ENCODE peak calls at places on chromosomes 4 and X, in seven cellular contexts. One of them, this sample, is unnamed.

GRCh38 chr4:100075486-100076270 is 114.6 kb downstream of the DDIT4L start:
- DNase-seq in tibial artery: no peak
- DNase-seq in posterior cingulate gyrus: no peak
- DNase-seq in stimulated activated CD4-positive, alpha-beta T cell treated with anti-CD3 and anti-CD28 coated beads, Interleukin-4, amount 100 ng/mL, for 48 hours: no peak
- DNase-seq in astrocyte: peak
- DNase-seq in activated naive CD8-positive, alpha-beta T cell treated with anti-CD3 and anti-CD28 coated beads, Interleukin-2, amount 50 U/mL, for 24 hours: no peak
- DNase-seq in left ventricle myocardium inferior: no peak
- DNase-seq in this sample: no peak

GRCh38 chrX:7330551-7330950 is 182.6 kb upstream of the PUDP start:
- DNase-seq in stimulated activated CD4-positive, alpha-beta T cell treated with anti-CD3 and anti-CD28 coated beads, Interleukin-4, amount 100 ng/mL, for 48 hours: no peak
- DNase-seq in astrocyte: no peak
- DNase-seq in posterior cingulate gyrus: no peak
- DNase-seq in left ventricle myocardium inferior: no peak
- DNase-seq in tibial artery: no peak
- DNase-seq in activated naive CD8-positive, alpha-beta T cell treated with anti-CD3 and anti-CD28 coated beads, Interleukin-2, amount 50 U/mL, for 24 hours: no peak
- DNase-seq in this sample: no peak

GRCh38 chr4:18882468-18882867 is 860.9 kb upstream of the LCORL start:
- DNase-seq in activated naive CD8-positive, alpha-beta T cell treated with anti-CD3 and anti-CD28 coated beads, Interleukin-2, amount 50 U/mL, for 24 hours: no peak
- DNase-seq in stimulated activated CD4-positive, alpha-beta T cell treated with anti-CD3 and anti-CD28 coated beads, Interleukin-4, amount 100 ng/mL, for 48 hours: no peak
- DNase-seq in tibial artery: no peak
- DNase-seq in posterior cingulate gyrus: no peak
- DNase-seq in left ventricle myocardium inferior: no peak
- DNase-seq in astrocyte: peak
- DNase-seq in this sample: no peak

GRCh38 chr4:2163311-2163821 is 78.6 kb downstream of the HAUS3 start:
- DNase-seq in astrocyte: no peak
- DNase-seq in stimulated activated CD4-positive, alpha-beta T cell treated with anti-CD3 and anti-CD28 coated beads, Interleukin-4, amount 100 ng/mL, for 48 hours: no peak
- DNase-seq in tibial artery: no peak
- DNase-seq in posterior cingulate gyrus: peak
- DNase-seq in activated naive CD8-positive, alpha-beta T cell treated with anti-CD3 and anti-CD28 coated beads, Interleukin-2, amount 50 U/mL, for 24 hours: no peak
- DNase-seq in left ventricle myocardium inferior: no peak
- DNase-seq in this sample: no peak

GRCh38 chr4:140152760-140153418 is 1.1 kb downstream of the MAML3 start:
- DNase-seq in left ventricle myocardium inferior: peak
- DNase-seq in posterior cingulate gyrus: peak
- DNase-seq in tibial artery: peak
- DNase-seq in astrocyte: peak
- DNase-seq in stimulated activated CD4-positive, alpha-beta T cell treated with anti-CD3 and anti-CD28 coated beads, Interleukin-4, amount 100 ng/mL, for 48 hours: no peak
- DNase-seq in activated naive CD8-positive, alpha-beta T cell treated with anti-CD3 and anti-CD28 coated beads, Interleukin-2, amount 50 U/mL, for 24 hours: peak
- DNase-seq in this sample: peak

GRCh38 chrX:6852869-6853268 is 294.6 kb upstream of the STS start:
- DNase-seq in posterior cingulate gyrus: no peak
- DNase-seq in activated naive CD8-positive, alpha-beta T cell treated with anti-CD3 and anti-CD28 coated beads, Interleukin-2, amount 50 U/mL, for 24 hours: no peak
- DNase-seq in left ventricle myocardium inferior: no peak
- DNase-seq in astrocyte: no peak
- DNase-seq in stimulated activated CD4-positive, alpha-beta T cell treated with anti-CD3 and anti-CD28 coated beads, Interleukin-4, amount 100 ng/mL, for 48 hours: no peak
- DNase-seq in tibial artery: no peak
- DNase-seq in this sample: no peak

GRCh38 chr4:150176559-150176958 is 98.3 kb downstream of the DCLK2 start:
- DNase-seq in left ventricle myocardium inferior: peak
- DNase-seq in stimulated activated CD4-positive, alpha-beta T cell treated with anti-CD3 and anti-CD28 coated beads, Interleukin-4, amount 100 ng/mL, for 48 hours: no peak
- DNase-seq in tibial artery: no peak
- DNase-seq in posterior cingulate gyrus: no peak
- DNase-seq in astrocyte: peak
- DNase-seq in activated naive CD8-positive, alpha-beta T cell treated with anti-CD3 and anti-CD28 coated beads, Interleukin-2, amount 50 U/mL, for 24 hours: no peak
- DNase-seq in this sample: no peak

GRCh38 chr4:99946346-99947189 is at the start of gene DNAJB14:
- DNase-seq in posterior cingulate gyrus: peak
- DNase-seq in tibial artery: peak
- DNase-seq in left ventricle myocardium inferior: peak
- DNase-seq in activated naive CD8-positive, alpha-beta T cell treated with anti-CD3 and anti-CD28 coated beads, Interleukin-2, amount 50 U/mL, for 24 hours: peak
- DNase-seq in stimulated activated CD4-positive, alpha-beta T cell treated with anti-CD3 and anti-CD28 coated beads, Interleukin-4, amount 100 ng/mL, for 48 hours: peak
- DNase-seq in astrocyte: peak
- DNase-seq in this sample: peak

GRCh38 chrX:115226929-115227328 is 7.0 kb downstream of the LRCH2 start:
- DNase-seq in activated naive CD8-positive, alpha-beta T cell treated with anti-CD3 and anti-CD28 coated beads, Interleukin-2, amount 50 U/mL, for 24 hours: no peak
- DNase-seq in posterior cingulate gyrus: no peak
- DNase-seq in tibial artery: no peak
- DNase-seq in left ventricle myocardium inferior: no peak
- DNase-seq in stimulated activated CD4-positive, alpha-beta T cell treated with anti-CD3 and anti-CD28 coated beads, Interleukin-4, amount 100 ng/mL, for 48 hours: no peak
- DNase-seq in astrocyte: no peak
- DNase-seq in this sample: no peak

GRCh38 chrX:107766470-107767140 is 9.0 kb downstream of the TSC22D3 start:
- DNase-seq in stimulated activated CD4-positive, alpha-beta T cell treated with anti-CD3 and anti-CD28 coated beads, Interleukin-4, amount 100 ng/mL, for 48 hours: no peak
- DNase-seq in activated naive CD8-positive, alpha-beta T cell treated with anti-CD3 and anti-CD28 coated beads, Interleukin-2, amount 50 U/mL, for 24 hours: no peak
- DNase-seq in posterior cingulate gyrus: no peak
- DNase-seq in left ventricle myocardium inferior: peak
- DNase-seq in astrocyte: peak
- DNase-seq in tibial artery: peak
- DNase-seq in this sample: no peak

GRCh38 chr4:40502220-40502619 is 127.4 kb downstream of the RBM47 start:
- DNase-seq in astrocyte: no peak
- DNase-seq in posterior cingulate gyrus: no peak
- DNase-seq in stimulated activated CD4-positive, alpha-beta T cell treated with anti-CD3 and anti-CD28 coated beads, Interleukin-4, amount 100 ng/mL, for 48 hours: no peak
- DNase-seq in tibial artery: no peak
- DNase-seq in activated naive CD8-positive, alpha-beta T cell treated with anti-CD3 and anti-CD28 coated beads, Interleukin-2, amount 50 U/mL, for 24 hours: no peak
- DNase-seq in left ventricle myocardium inferior: no peak
- DNase-seq in this sample: no peak

GRCh38 chrX:66632473-66632872 is 6.4 kb downstream of the EDA2R start:
- DNase-seq in posterior cingulate gyrus: no peak
- DNase-seq in stimulated activated CD4-positive, alpha-beta T cell treated with anti-CD3 and anti-CD28 coated beads, Interleukin-4, amount 100 ng/mL, for 48 hours: no peak
- DNase-seq in left ventricle myocardium inferior: no peak
- DNase-seq in astrocyte: peak
- DNase-seq in tibial artery: no peak
- DNase-seq in activated naive CD8-positive, alpha-beta T cell treated with anti-CD3 and anti-CD28 coated beads, Interleukin-2, amount 50 U/mL, for 24 hours: no peak
- DNase-seq in this sample: no peak

GRCh38 chr4:15149234-15149841 is 147.1 kb downstream of the CPEB2 start:
- DNase-seq in stimulated activated CD4-positive, alpha-beta T cell treated with anti-CD3 and anti-CD28 coated beads, Interleukin-4, amount 100 ng/mL, for 48 hours: no peak
- DNase-seq in left ventricle myocardium inferior: no peak
- DNase-seq in posterior cingulate gyrus: no peak
- DNase-seq in astrocyte: peak
- DNase-seq in activated naive CD8-positive, alpha-beta T cell treated with anti-CD3 and anti-CD28 coated beads, Interleukin-2, amount 50 U/mL, for 24 hours: no peak
- DNase-seq in tibial artery: no peak
- DNase-seq in this sample: no peak

GRCh38 chrX:119605739-119606507 is at the start of gene NKRF:
- DNase-seq in left ventricle myocardium inferior: peak
- DNase-seq in tibial artery: peak
- DNase-seq in posterior cingulate gyrus: peak
- DNase-seq in stimulated activated CD4-positive, alpha-beta T cell treated with anti-CD3 and anti-CD28 coated beads, Interleukin-4, amount 100 ng/mL, for 48 hours: peak
- DNase-seq in astrocyte: peak
- DNase-seq in activated naive CD8-positive, alpha-beta T cell treated with anti-CD3 and anti-CD28 coated beads, Interleukin-2, amount 50 U/mL, for 24 hours: peak
- DNase-seq in this sample: peak

GRCh38 chr4:37415845-37416369 is 171.4 kb downstream of the NWD2 start:
- DNase-seq in tibial artery: no peak
- DNase-seq in left ventricle myocardium inferior: no peak
- DNase-seq in posterior cingulate gyrus: no peak
- DNase-seq in activated naive CD8-positive, alpha-beta T cell treated with anti-CD3 and anti-CD28 coated beads, Interleukin-2, amount 50 U/mL, for 24 hours: no peak
- DNase-seq in stimulated activated CD4-positive, alpha-beta T cell treated with anti-CD3 and anti-CD28 coated beads, Interleukin-4, amount 100 ng/mL, for 48 hours: no peak
- DNase-seq in astrocyte: no peak
- DNase-seq in this sample: no peak

GRCh38 chrX:20593836-20594235 is 327.1 kb upstream of the RPS6KA3 start:
- DNase-seq in activated naive CD8-positive, alpha-beta T cell treated with anti-CD3 and anti-CD28 coated beads, Interleukin-2, amount 50 U/mL, for 24 hours: no peak
- DNase-seq in stimulated activated CD4-positive, alpha-beta T cell treated with anti-CD3 and anti-CD28 coated beads, Interleukin-4, amount 100 ng/mL, for 48 hours: no peak
- DNase-seq in posterior cingulate gyrus: no peak
- DNase-seq in tibial artery: no peak
- DNase-seq in astrocyte: no peak
- DNase-seq in left ventricle myocardium inferior: no peak
- DNase-seq in this sample: no peak

GRCh38 chr4:77636902-77637301 is 31.3 kb downstream of the CXCL13 start:
- DNase-seq in left ventricle myocardium inferior: no peak
- DNase-seq in tibial artery: no peak
- DNase-seq in activated naive CD8-positive, alpha-beta T cell treated with anti-CD3 and anti-CD28 coated beads, Interleukin-2, amount 50 U/mL, for 24 hours: no peak
- DNase-seq in astrocyte: peak
- DNase-seq in posterior cingulate gyrus: no peak
- DNase-seq in stimulated activated CD4-positive, alpha-beta T cell treated with anti-CD3 and anti-CD28 coated beads, Interleukin-4, amount 100 ng/mL, for 48 hours: no peak
- DNase-seq in this sample: no peak

GRCh38 chrX:117957128-117957527 is 159.5 kb downstream of the KLHL13 start:
- DNase-seq in stimulated activated CD4-positive, alpha-beta T cell treated with anti-CD3 and anti-CD28 coated beads, Interleukin-4, amount 100 ng/mL, for 48 hours: no peak
- DNase-seq in astrocyte: peak
- DNase-seq in posterior cingulate gyrus: no peak
- DNase-seq in left ventricle myocardium inferior: no peak
- DNase-seq in tibial artery: no peak
- DNase-seq in activated naive CD8-positive, alpha-beta T cell treated with anti-CD3 and anti-CD28 coated beads, Interleukin-2, amount 50 U/mL, for 24 hours: no peak
- DNase-seq in this sample: no peak

GRCh38 chr4:6002926-6003325 is 15.3 kb downstream of the C4orf50 start:
- DNase-seq in stimulated activated CD4-positive, alpha-beta T cell treated with anti-CD3 and anti-CD28 coated beads, Interleukin-4, amount 100 ng/mL, for 48 hours: no peak
- DNase-seq in left ventricle myocardium inferior: no peak
- DNase-seq in tibial artery: no peak
- DNase-seq in activated naive CD8-positive, alpha-beta T cell treated with anti-CD3 and anti-CD28 coated beads, Interleukin-2, amount 50 U/mL, for 24 hours: no peak
- DNase-seq in astrocyte: no peak
- DNase-seq in posterior cingulate gyrus: peak
- DNase-seq in this sample: no peak

GRCh38 chr4:110190249-110190648 is 8.2 kb downstream of the ELOVL6 start:
- DNase-seq in tibial artery: no peak
- DNase-seq in astrocyte: no peak
- DNase-seq in activated naive CD8-positive, alpha-beta T cell treated with anti-CD3 and anti-CD28 coated beads, Interleukin-2, amount 50 U/mL, for 24 hours: no peak
- DNase-seq in stimulated activated CD4-positive, alpha-beta T cell treated with anti-CD3 and anti-CD28 coated beads, Interleukin-4, amount 100 ng/mL, for 48 hours: no peak
- DNase-seq in left ventricle myocardium inferior: no peak
- DNase-seq in posterior cingulate gyrus: no peak
- DNase-seq in this sample: no peak

GRCh38 chr4:87108142-87108546 is 112.3 kb downstream of the KLHL8 start:
- DNase-seq in tibial artery: peak
- DNase-seq in left ventricle myocardium inferior: no peak
- DNase-seq in activated naive CD8-positive, alpha-beta T cell treated with anti-CD3 and anti-CD28 coated beads, Interleukin-2, amount 50 U/mL, for 24 hours: no peak
- DNase-seq in posterior cingulate gyrus: no peak
- DNase-seq in astrocyte: peak
- DNase-seq in stimulated activated CD4-positive, alpha-beta T cell treated with anti-CD3 and anti-CD28 coated beads, Interleukin-4, amount 100 ng/mL, for 48 hours: no peak
- DNase-seq in this sample: no peak

GRCh38 chr4:121226362-121226761 is 62.2 kb upstream of the TNIP3 start:
- DNase-seq in astrocyte: no peak
- DNase-seq in left ventricle myocardium inferior: no peak
- DNase-seq in activated naive CD8-positive, alpha-beta T cell treated with anti-CD3 and anti-CD28 coated beads, Interleukin-2, amount 50 U/mL, for 24 hours: no peak
- DNase-seq in tibial artery: no peak
- DNase-seq in stimulated activated CD4-positive, alpha-beta T cell treated with anti-CD3 and anti-CD28 coated beads, Interleukin-4, amount 100 ng/mL, for 48 hours: no peak
- DNase-seq in posterior cingulate gyrus: no peak
- DNase-seq in this sample: no peak

GRCh38 chr4:57190651-57191481 is 80.7 kb upstream of the IGFBP7 start:
- DNase-seq in tibial artery: no peak
- DNase-seq in activated naive CD8-positive, alpha-beta T cell treated with anti-CD3 and anti-CD28 coated beads, Interleukin-2, amount 50 U/mL, for 24 hours: peak
- DNase-seq in posterior cingulate gyrus: no peak
- DNase-seq in astrocyte: peak
- DNase-seq in stimulated activated CD4-positive, alpha-beta T cell treated with anti-CD3 and anti-CD28 coated beads, Interleukin-4, amount 100 ng/mL, for 48 hours: peak
- DNase-seq in left ventricle myocardium inferior: no peak
- DNase-seq in this sample: no peak

GRCh38 chrX:84748965-84749656 is 246.9 kb upstream of the HDX start:
- DNase-seq in stimulated activated CD4-positive, alpha-beta T cell treated with anti-CD3 and anti-CD28 coated beads, Interleukin-4, amount 100 ng/mL, for 48 hours: no peak
- DNase-seq in activated naive CD8-positive, alpha-beta T cell treated with anti-CD3 and anti-CD28 coated beads, Interleukin-2, amount 50 U/mL, for 24 hours: no peak
- DNase-seq in left ventricle myocardium inferior: no peak
- DNase-seq in astrocyte: no peak
- DNase-seq in tibial artery: no peak
- DNase-seq in posterior cingulate gyrus: no peak
- DNase-seq in this sample: no peak

GRCh38 chrX:30635630-30636029 is 17.6 kb upstream of the GK start:
- DNase-seq in astrocyte: no peak
- DNase-seq in stimulated activated CD4-positive, alpha-beta T cell treated with anti-CD3 and anti-CD28 coated beads, Interleukin-4, amount 100 ng/mL, for 48 hours: no peak
- DNase-seq in posterior cingulate gyrus: no peak
- DNase-seq in tibial artery: no peak
- DNase-seq in activated naive CD8-positive, alpha-beta T cell treated with anti-CD3 and anti-CD28 coated beads, Interleukin-2, amount 50 U/mL, for 24 hours: no peak
- DNase-seq in left ventricle myocardium inferior: no peak
- DNase-seq in this sample: no peak

GRCh38 chr4:80011636-80012236 is 61.3 kb downstream of the ANTXR2 start:
- DNase-seq in astrocyte: peak
- DNase-seq in activated naive CD8-positive, alpha-beta T cell treated with anti-CD3 and anti-CD28 coated beads, Interleukin-2, amount 50 U/mL, for 24 hours: no peak
- DNase-seq in posterior cingulate gyrus: no peak
- DNase-seq in stimulated activated CD4-positive, alpha-beta T cell treated with anti-CD3 and anti-CD28 coated beads, Interleukin-4, amount 100 ng/mL, for 48 hours: no peak
- DNase-seq in left ventricle myocardium inferior: no peak
- DNase-seq in tibial artery: no peak
- DNase-seq in this sample: no peak

GRCh38 chrX:614136-614535 is 16.5 kb upstream of the SHOX start:
- DNase-seq in left ventricle myocardium inferior: no peak
- DNase-seq in posterior cingulate gyrus: no peak
- DNase-seq in activated naive CD8-positive, alpha-beta T cell treated with anti-CD3 and anti-CD28 coated beads, Interleukin-2, amount 50 U/mL, for 24 hours: no peak
- DNase-seq in stimulated activated CD4-positive, alpha-beta T cell treated with anti-CD3 and anti-CD28 coated beads, Interleukin-4, amount 100 ng/mL, for 48 hours: no peak
- DNase-seq in tibial artery: no peak
- DNase-seq in astrocyte: no peak
- DNase-seq in this sample: no peak

GRCh38 chr4:180563977-180564376 is 1679.2 kb upstream of the TENM3 start:
- DNase-seq in activated naive CD8-positive, alpha-beta T cell treated with anti-CD3 and anti-CD28 coated beads, Interleukin-2, amount 50 U/mL, for 24 hours: no peak
- DNase-seq in astrocyte: no peak
- DNase-seq in posterior cingulate gyrus: peak
- DNase-seq in stimulated activated CD4-positive, alpha-beta T cell treated with anti-CD3 and anti-CD28 coated beads, Interleukin-4, amount 100 ng/mL, for 48 hours: no peak
- DNase-seq in tibial artery: no peak
- DNase-seq in left ventricle myocardium inferior: no peak
- DNase-seq in this sample: no peak

GRCh38 chr4:106851686-106852085 is 184.4 kb downstream of the DKK2 start:
- DNase-seq in posterior cingulate gyrus: no peak
- DNase-seq in stimulated activated CD4-positive, alpha-beta T cell treated with anti-CD3 and anti-CD28 coated beads, Interleukin-4, amount 100 ng/mL, for 48 hours: no peak
- DNase-seq in astrocyte: no peak
- DNase-seq in tibial artery: no peak
- DNase-seq in activated naive CD8-positive, alpha-beta T cell treated with anti-CD3 and anti-CD28 coated beads, Interleukin-2, amount 50 U/mL, for 24 hours: no peak
- DNase-seq in left ventricle myocardium inferior: no peak
- DNase-seq in this sample: no peak

GRCh38 chrX:128800138-128800537 is 723.2 kb downstream of the SMARCA1 start:
- DNase-seq in astrocyte: no peak
- DNase-seq in stimulated activated CD4-positive, alpha-beta T cell treated with anti-CD3 and anti-CD28 coated beads, Interleukin-4, amount 100 ng/mL, for 48 hours: no peak
- DNase-seq in tibial artery: no peak
- DNase-seq in posterior cingulate gyrus: no peak
- DNase-seq in left ventricle myocardium inferior: no peak
- DNase-seq in activated naive CD8-positive, alpha-beta T cell treated with anti-CD3 and anti-CD28 coated beads, Interleukin-2, amount 50 U/mL, for 24 hours: no peak
- DNase-seq in this sample: no peak

GRCh38 chrX:85851418-85851817 is 195.9 kb downstream of the CHM start:
- DNase-seq in activated naive CD8-positive, alpha-beta T cell treated with anti-CD3 and anti-CD28 coated beads, Interleukin-2, amount 50 U/mL, for 24 hours: no peak
- DNase-seq in left ventricle myocardium inferior: no peak
- DNase-seq in astrocyte: no peak
- DNase-seq in posterior cingulate gyrus: no peak
- DNase-seq in tibial artery: no peak
- DNase-seq in stimulated activated CD4-positive, alpha-beta T cell treated with anti-CD3 and anti-CD28 coated beads, Interleukin-4, amount 100 ng/mL, for 48 hours: no peak
- DNase-seq in this sample: no peak

GRCh38 chr4:22071749-22072148 is 123.2 kb upstream of the KCNIP4 start:
- DNase-seq in activated naive CD8-positive, alpha-beta T cell treated with anti-CD3 and anti-CD28 coated beads, Interleukin-2, amount 50 U/mL, for 24 hours: no peak
- DNase-seq in posterior cingulate gyrus: no peak
- DNase-seq in left ventricle myocardium inferior: no peak
- DNase-seq in stimulated activated CD4-positive, alpha-beta T cell treated with anti-CD3 and anti-CD28 coated beads, Interleukin-4, amount 100 ng/mL, for 48 hours: no peak
- DNase-seq in astrocyte: peak
- DNase-seq in tibial artery: no peak
- DNase-seq in this sample: no peak

GRCh38 chr4:98102660-98103059 is 40.6 kb downstream of the STPG2 start:
- DNase-seq in activated naive CD8-positive, alpha-beta T cell treated with anti-CD3 and anti-CD28 coated beads, Interleukin-2, amount 50 U/mL, for 24 hours: no peak
- DNase-seq in posterior cingulate gyrus: no peak
- DNase-seq in stimulated activated CD4-positive, alpha-beta T cell treated with anti-CD3 and anti-CD28 coated beads, Interleukin-4, amount 100 ng/mL, for 48 hours: no peak
- DNase-seq in left ventricle myocardium inferior: no peak
- DNase-seq in astrocyte: no peak
- DNase-seq in tibial artery: no peak
- DNase-seq in this sample: no peak

GRCh38 chr4:112272292-112272691 is 13.4 kb downstream of the TIFA start:
- DNase-seq in activated naive CD8-positive, alpha-beta T cell treated with anti-CD3 and anti-CD28 coated beads, Interleukin-2, amount 50 U/mL, for 24 hours: no peak
- DNase-seq in left ventricle myocardium inferior: no peak
- DNase-seq in posterior cingulate gyrus: no peak
- DNase-seq in stimulated activated CD4-positive, alpha-beta T cell treated with anti-CD3 and anti-CD28 coated beads, Interleukin-4, amount 100 ng/mL, for 48 hours: no peak
- DNase-seq in tibial artery: no peak
- DNase-seq in astrocyte: no peak
- DNase-seq in this sample: no peak

GRCh38 chr4:105998210-105998609 is 102.9 kb downstream of the NPNT start:
- DNase-seq in stimulated activated CD4-positive, alpha-beta T cell treated with anti-CD3 and anti-CD28 coated beads, Interleukin-4, amount 100 ng/mL, for 48 hours: no peak
- DNase-seq in left ventricle myocardium inferior: no peak
- DNase-seq in astrocyte: no peak
- DNase-seq in activated naive CD8-positive, alpha-beta T cell treated with anti-CD3 and anti-CD28 coated beads, Interleukin-2, amount 50 U/mL, for 24 hours: no peak
- DNase-seq in posterior cingulate gyrus: no peak
- DNase-seq in tibial artery: no peak
- DNase-seq in this sample: no peak

GRCh38 chrX:69546417-69546816 is 42.3 kb downstream of the NALF2 start:
- DNase-seq in left ventricle myocardium inferior: no peak
- DNase-seq in astrocyte: no peak
- DNase-seq in stimulated activated CD4-positive, alpha-beta T cell treated with anti-CD3 and anti-CD28 coated beads, Interleukin-4, amount 100 ng/mL, for 48 hours: no peak
- DNase-seq in activated naive CD8-positive, alpha-beta T cell treated with anti-CD3 and anti-CD28 coated beads, Interleukin-2, amount 50 U/mL, for 24 hours: no peak
- DNase-seq in posterior cingulate gyrus: no peak
- DNase-seq in tibial artery: no peak
- DNase-seq in this sample: no peak